ENCODE peak calls at places on chromosomes 5 and 9, in six cellular contexts. K, J, R, I, Q and N are unnamed samples.

GRCh38 chr5:3595102-3595961 is at the start of gene IRX1:
- DNase-seq in K (peak; percentile 82), J (peak; percentile 36), R (no peak), I (no peak), Q (no peak), N (no peak)

GRCh38 chr9:115883467-115884329 is 269.9 kb upstream of the PAPPA start:
- DNase-seq in K (no peak), J (peak; percentile 19), R (no peak), I (peak; percentile 55), Q (no peak), N (no peak)

GRCh38 chr5:4630031-4630430 is 510.1 kb upstream of the ADAMTS16 start:
- DNase-seq in K (no peak), J (no peak), R (no peak), I (peak; percentile 40), Q (no peak), N (no peak)

GRCh38 chr9:97858393-97858713 is 5.3 kb downstream of the FOXE1 start:
- DNase-seq in K (no peak), J (no peak), R (no peak), I (no peak), Q (no peak), N (no peak)

GRCh38 chr5:174626521-174626920 is 97.9 kb upstream of the MSX2 start:
- DNase-seq in K (no peak), J (no peak), R (no peak), I (no peak), Q (no peak), N (no peak)

GRCh38 chr9:93010056-93010455 is 48.4 kb upstream of the SUSD3 start:
- DNase-seq in K (no peak), J (peak; percentile 8), R (no peak), I (no peak), Q (no peak), N (no peak)

GRCh38 chr9:127176631-127177030 is 54.2 kb upstream of the ANGPTL2 start:
- DNase-seq in K (no peak), J (no peak), R (no peak), I (no peak), Q (no peak), N (no peak)

GRCh38 chr9:133677126-133678010 is 41.2 kb downstream of the DBH start:
- DNase-seq in K (no peak), J (no peak), R (no peak), I (no peak), Q (no peak), N (no peak)

GRCh38 chr5:72387985-72388384 is 67.8 kb downstream of the PTCD2 start:
- DNase-seq in K (no peak), J (no peak), R (no peak), I (no peak), Q (no peak), N (no peak)

GRCh38 chr5:163915481-163915961 is 410.1 kb downstream of the MAT2B start:
- DNase-seq in K (no peak), J (no peak), R (peak; percentile 62), I (peak; percentile 27), Q (no peak), N (no peak)

GRCh38 chr5:88785396-88786216 is 97.4 kb downstream of the MEF2C start:
- DNase-seq in K (no peak), J (no peak), R (peak; percentile 43), I (no peak), Q (no peak), N (no peak)

GRCh38 chr9:96858018-96858573 is 3.8 kb upstream of the ZNF782 start:
- DNase-seq in K (no peak), J (no peak), R (no peak), I (peak; percentile 72), Q (peak; percentile 71), N (no peak)

GRCh38 chr5:40991168-40991980 is 79.8 kb downstream of the MROH2B start:
- DNase-seq in K (no peak), J (no peak), R (no peak), I (peak; percentile 94), Q (no peak), N (no peak)

GRCh38 chr9:34985311-34985899 is 4.1 kb upstream of the DNAJB5 start:
- DNase-seq in K (peak; percentile 89), J (peak; percentile 68), R (no peak), I (peak; percentile 57), Q (peak; percentile 34), N (peak; percentile 60)

GRCh38 chr5:151141535-151141934 is 16.0 kb downstream of the ANXA6 start:
- DNase-seq in K (peak; percentile 58), J (no peak), R (no peak), I (no peak), Q (no peak), N (no peak)

GRCh38 chr5:58266402-58266801 is 193.5 kb downstream of the PLK2 start:
- DNase-seq in K (no peak), J (no peak), R (no peak), I (no peak), Q (no peak), N (no peak)

GRCh38 chr9:77808750-77809079 is 160.6 kb upstream of the GNA14 start:
- DNase-seq in K (no peak), J (no peak), R (no peak), I (peak; percentile 72), Q (no peak), N (no peak)

GRCh38 chr5:91632871-91633270 is 249.8 kb upstream of the ARRDC3 start:
- DNase-seq in K (no peak), J (no peak), R (no peak), I (peak; percentile 3), Q (no peak), N (no peak)

GRCh38 chr5:14298126-14298847 is 155.1 kb downstream of the TRIO start:
- DNase-seq in K (no peak), J (no peak), R (no peak), I (no peak), Q (no peak), N (no peak)

GRCh38 chr5:135747824-135748223 is 86.6 kb upstream of the SLC25A48 start:
- DNase-seq in K (no peak), J (no peak), R (no peak), I (no peak), Q (no peak), N (no peak)

GRCh38 chr5:175380701-175381100 is 63.3 kb downstream of the DRD1 start:
- DNase-seq in K (no peak), J (no peak), R (no peak), I (no peak), Q (no peak), N (no peak)

GRCh38 chr5:140024928-140025327 is 18.2 kb downstream of the NRG2 start:
- DNase-seq in K (no peak), J (no peak), R (no peak), I (no peak), Q (no peak), N (no peak)

GRCh38 chr5:140027807-140028206 is 15.3 kb downstream of the NRG2 start:
- DNase-seq in K (no peak), J (no peak), R (no peak), I (no peak), Q (no peak), N (no peak)

GRCh38 chr5:140020601-140021177 is 22.4 kb downstream of the NRG2 start:
- DNase-seq in K (no peak), J (no peak), R (no peak), I (no peak), Q (no peak), N (no peak)

GRCh38 chr5:140025736-140026135 is 17.4 kb downstream of the NRG2 start:
- DNase-seq in K (no peak), J (no peak), R (no peak), I (no peak), Q (no peak), N (no peak)

GRCh38 chr5:140023611-140024191 is 19.4 kb downstream of the NRG2 start:
- DNase-seq in K (no peak), J (no peak), R (no peak), I (no peak), Q (no peak), N (no peak)
- H3K27me3 ChIP-seq in K (no peaks in the 10 kb centered on the region), J (no peaks in the 10 kb centered on the region), R (no peaks in the 10 kb centered on the region), I (peaks cover 12% of the 10 kb centered on the region), Q (peaks cover 8% of the 10 kb centered on the region), N (no peaks in the 10 kb centered on the region)

DNA sequence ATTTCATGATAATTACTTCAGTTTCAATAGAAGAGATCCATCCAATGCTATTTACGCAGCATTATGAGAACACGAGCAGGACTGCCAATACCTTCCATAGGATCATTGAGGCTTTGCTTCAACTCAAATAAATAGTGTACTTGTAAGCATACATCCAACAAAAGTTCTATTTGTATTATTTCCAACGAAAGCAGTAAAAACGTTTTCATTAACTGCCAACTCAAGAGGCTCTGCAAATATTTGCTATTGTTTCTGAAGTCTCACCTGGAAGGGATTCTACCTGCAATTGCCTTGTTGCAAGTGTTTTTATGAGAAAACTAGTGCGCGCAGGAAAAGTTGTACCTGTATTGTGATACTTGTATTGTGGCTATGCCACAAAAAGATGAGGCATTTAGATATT is 11.0 kb upstream of the GNPDA1 start:
- DNase-seq in K (no peak), J (no peak), R (no peak), I (no peak), Q (no peak), N (no peak)
- TF ChIP-seq GABPA in K (no peak), J (no peak), R (no peak), I (no peak), Q (no peak), N (no peak)

DNA sequence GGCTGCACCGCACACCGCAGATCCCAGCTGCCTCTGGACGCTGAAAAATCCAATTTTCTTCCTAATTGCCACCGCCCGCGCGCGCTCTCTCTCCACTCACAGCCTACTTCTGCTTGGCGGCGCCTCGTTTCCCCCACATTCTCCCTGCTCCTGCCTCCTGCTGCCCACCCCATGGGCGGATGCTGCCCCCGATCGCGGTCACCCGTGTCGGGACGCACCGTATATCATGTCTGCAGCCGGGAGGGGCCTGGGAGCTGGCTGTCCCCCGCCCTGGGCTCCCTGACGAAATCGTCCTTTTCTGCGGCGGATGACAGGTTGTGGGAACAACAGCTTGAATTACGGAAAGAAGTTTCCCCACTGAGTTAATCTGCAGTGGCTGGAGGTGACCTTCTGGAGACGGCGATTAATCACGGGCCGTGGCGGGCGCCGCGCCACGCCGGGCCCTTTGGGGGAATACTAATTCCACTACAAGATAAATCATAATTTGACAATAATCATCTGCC is 36.3 kb upstream of the PSD2 start:
- DNase-seq in K (no peak), J (peak; percentile 78), R (no peak), I (no peak), Q (no peak), N (no peak)
- TF ChIP-seq POLR2AphosphoS5 in K (no peak), J (no peak), R (no peak), I (no peak), Q (no peak), N (no peak)

GRCh38 chr5:176816791-176817272 is 6.5 kb downstream of the UNC5A start:
- DNase-seq in K (peak; percentile 58), J (no peak), R (no peak), I (no peak), Q (no peak), N (no peak)
- H3K27me3 ChIP-seq in K (peaks cover 7% of the 10 kb centered on the region), J (peaks cover 10% of the 10 kb centered on the region), R (peaks cover 12% of the 10 kb centered on the region), I (peaks cover 56% of the 10 kb centered on the region), Q (peaks cover 28% of the 10 kb centered on the region), N (peaks cover 49% of the 10 kb centered on the region)

DNA sequence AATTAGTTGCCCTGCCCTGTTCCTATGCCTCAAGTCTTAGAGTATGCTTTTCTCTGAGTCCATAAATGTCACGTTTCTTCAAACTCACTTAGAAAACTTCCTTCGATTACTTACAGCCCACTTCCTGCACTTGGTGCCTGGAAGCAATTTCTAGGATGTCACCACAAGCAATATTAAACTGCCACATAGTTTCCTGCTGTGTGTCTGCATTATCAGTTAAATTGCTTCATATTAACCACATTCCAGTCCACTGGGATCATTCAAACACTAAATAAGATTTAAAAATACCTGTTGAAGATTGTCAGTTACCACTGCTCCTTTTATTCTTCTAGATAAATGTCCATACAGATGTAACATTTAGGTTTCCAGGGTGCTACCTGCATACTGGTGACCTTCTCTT is 4.1 kb downstream of the DENND1A start:
- DNase-seq in K (no peak), J (no peak), R (no peak), I (peak; percentile 20), Q (no peak), N (peak; percentile 77)
- TF ChIP-seq GABPA in K (no peak), J (no peak), R (no peak), I (no peak), Q (no peak), N (no peak)